ENCODE peak calls at places on chromosomes 13 and 19, in five cellular contexts. Q is tibial artery, B is upper lobe of right lung, A is tibial nerve, U is ovary. W is an unnamed sample.

GRCh38 chr13:31890946-31891345 is 140.6 kb upstream of the FRY start:
- DNase-seq in Q (no peak), B (no peak), A (no peak), U (no peak), W (no peak)

GRCh38 chr19:4473708-4474503 is 1.8 kb downstream of the HDGFL2 start:
- DNase-seq in Q (no peak), B (no peak), A (no peak), U (no peak), W (no peak)

GRCh38 chr13:73338389-73338788 is 279.6 kb downstream of the KLF5 start:
- DNase-seq in Q (no peak), B (no peak), A (no peak), U (no peak), W (no peak)

GRCh38 chr13:99553033-99553432 is 51.8 kb downstream of the TM9SF2 start:
- DNase-seq in Q (no peak), B (no peak), A (no peak), U (no peak), W (no peak)

GRCh38 chr19:30667227-30667626 is 295.0 kb downstream of the ZNF536 start:
- DNase-seq in Q (no peak), B (no peak), A (no peak), U (no peak), W (no peak)

GRCh38 chr19:34288381-34288780 is 34.0 kb downstream of the GARRE1 start:
- DNase-seq in Q (no peak), B (no peak), A (no peak), U (no peak), W (no peak)

GRCh38 chr13:102236341-102236740 is 165.5 kb downstream of the FGF14 start:
- DNase-seq in Q (no peak), B (no peak), A (no peak), U (no peak), W (no peak)

GRCh38 chr19:37329686-37330085 is 41.2 kb upstream of the ZNF527 start:
- DNase-seq in Q (no peak), B (no peak), A (no peak), U (no peak), W (no peak)

GRCh38 chr19:50992666-50993035 is 8.8 kb downstream of the KLK8 start:
- DNase-seq in Q (no peak), B (no peak), A (no peak), U (no peak), W (no peak)

GRCh38 chr13:33441015-33441414 is 155.5 kb upstream of the STARD13 start:
- DNase-seq in Q (no peak), B (no peak), A (peak), U (no peak), W (no peak)

GRCh38 chr19:29676586-29676985 is 11.3 kb downstream of the PLEKHF1 start:
- DNase-seq in Q (no peak), B (peak), A (no peak), U (no peak), W (peak)

GRCh38 chr13:27283906-27284523 is 13.4 kb downstream of the RASL11A start:
- DNase-seq in Q (peak), B (no peak), A (no peak), U (no peak), W (no peak)

GRCh38 chr19:37551123-37551993 is 43.2 kb downstream of the ZNF571 start:
- DNase-seq in Q (no peak), B (no peak), A (no peak), U (no peak), W (no peak)

GRCh38 chr19:48654299-48655059 is 8.5 kb upstream of the CA11 start:
- DNase-seq in Q (no peak), B (no peak), A (no peak), U (no peak), W (no peak)

GRCh38 chr13:43445651-43446050 is 341.1 kb downstream of the ENOX1 start:
- DNase-seq in Q (no peak), B (no peak), A (no peak), U (no peak), W (no peak)

GRCh38 chr19:31356587-31357314 is 7.5 kb upstream of the TSHZ3 start:
- DNase-seq in Q (no peak), B (peak), A (no peak), U (no peak), W (peak)

GRCh38 chr13:104953588-104953987 is 1581.9 kb downstream of the EFNB2 start:
- DNase-seq in Q (no peak), B (no peak), A (no peak), U (no peak), W (no peak)

GRCh38 chr13:29758591-29759114 is 91.8 kb downstream of the UBL3 start:
- DNase-seq in Q (no peak), B (peak), A (no peak), U (no peak), W (peak)

GRCh38 chr19:3980353-3981251 is 4.7 kb downstream of the EEF2 start:
- DNase-seq in Q (no peak), B (no peak), A (no peak), U (peak), W (no peak)

GRCh38 chr13:109764474-109765292 is 21.7 kb downstream of the IRS2 start:
- DNase-seq in Q (no peak), B (no peak), A (no peak), U (no peak), W (peak)

GRCh38 chr19:27753622-27754021 is 1459.3 kb downstream of the UQCRFS1 start:
- DNase-seq in Q (peak), B (no peak), A (no peak), U (no peak), W (no peak)

GRCh38 chr13:109412232-109412935 is 374.0 kb downstream of the IRS2 start:
- DNase-seq in Q (no peak), B (no peak), A (no peak), U (peak), W (peak)

GRCh38 chr19:31337007-31337914 is 12.0 kb downstream of the TSHZ3 start:
- DNase-seq in Q (no peak), B (no peak), A (no peak), U (no peak), W (no peak)

GRCh38 chr19:13986348-13986904 is 19.7 kb downstream of the RFX1 start:
- DNase-seq in Q (peak), B (peak), A (peak), U (peak), W (peak)

GRCh38 chr13:38702609-38703008 is 15.7 kb downstream of the FREM2 start:
- DNase-seq in Q (no peak), B (no peak), A (no peak), U (no peak), W (no peak)

GRCh38 chr19:13089139-13089856 is 13.4 kb downstream of the LYL1 start:
- DNase-seq in Q (no peak), B (no peak), A (no peak), U (peak), W (no peak)

GRCh38 chr13:88014527-88014926 is 343.4 kb downstream of the SLITRK5 start:
- DNase-seq in Q (no peak), B (no peak), A (no peak), U (no peak), W (no peak)

GRCh38 chr13:98041081-98041820 is 87.8 kb downstream of the IPO5 start:
- DNase-seq in Q (no peak), B (no peak), A (no peak), U (no peak), W (no peak)

GRCh38 chr13:112256716-112257497 is 119.2 kb upstream of the SPACA7 start:
- DNase-seq in Q (no peak), B (no peak), A (no peak), U (no peak), W (no peak)

GRCh38 chr19:19138110-19138981 is at the start of gene TMEM161A:
- DNase-seq in Q (peak), B (peak), A (peak), U (peak), W (peak)
- H3K27ac ChIP-seq in Q (peak), B (peak), A (peak), U (no peak), W (peak)

GRCh38 chr19:32824136-32824835 is 45.3 kb downstream of the SLC7A9 start:
- DNase-seq in Q (no peak), B (no peak), A (no peak), U (no peak), W (no peak)
- H3K4me3 ChIP-seq in Q (no peak), B (no peak), A (no peak), U (no peak), W (no peak)

DNA sequence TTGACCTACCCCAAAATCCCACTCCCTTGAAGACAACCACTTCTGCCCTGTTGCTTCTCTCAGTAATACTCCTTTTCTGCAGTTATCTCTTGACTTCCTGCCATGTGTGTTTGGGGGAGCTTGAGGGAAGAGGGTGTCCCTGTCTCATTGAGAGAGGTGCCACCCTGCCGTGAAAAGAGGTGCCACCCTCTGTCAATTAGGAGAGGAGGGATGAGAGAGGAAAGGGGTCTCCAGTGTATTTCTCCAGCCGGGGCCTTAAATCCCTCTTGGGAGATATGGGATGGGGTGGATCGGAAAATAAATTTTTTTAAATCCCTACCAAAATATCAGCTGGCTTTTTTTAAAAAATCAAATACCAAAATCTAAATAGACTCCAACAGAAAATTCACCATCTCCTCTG is 16.5 kb downstream of the PLD3 start:
- DNase-seq in Q (no peak), B (no peak), A (no peak), U (no peak), W (no peak)
- H3K27ac ChIP-seq in Q (no peak), B (no peak), A (no peak), U (no peak), W (no peak)

GRCh38 chr19:17528610-17529009 is 17.2 kb downstream of the PGLS start:
- DNase-seq in Q (no peak), B (no peak), A (no peak), U (no peak), W (no peak)

GRCh38 chr19:17525141-17525540 is 13.7 kb downstream of the PGLS start:
- DNase-seq in Q (no peak), B (no peak), A (no peak), U (no peak), W (no peak)

GRCh38 chr19:17529239-17530158 is 18.1 kb downstream of the PGLS start:
- DNase-seq in Q (no peak), B (no peak), A (no peak), U (no peak), W (no peak)

GRCh38 chr19:17526922-17527321 is 15.5 kb downstream of the PGLS start:
- DNase-seq in Q (no peak), B (no peak), A (no peak), U (no peak), W (no peak)

DNA sequence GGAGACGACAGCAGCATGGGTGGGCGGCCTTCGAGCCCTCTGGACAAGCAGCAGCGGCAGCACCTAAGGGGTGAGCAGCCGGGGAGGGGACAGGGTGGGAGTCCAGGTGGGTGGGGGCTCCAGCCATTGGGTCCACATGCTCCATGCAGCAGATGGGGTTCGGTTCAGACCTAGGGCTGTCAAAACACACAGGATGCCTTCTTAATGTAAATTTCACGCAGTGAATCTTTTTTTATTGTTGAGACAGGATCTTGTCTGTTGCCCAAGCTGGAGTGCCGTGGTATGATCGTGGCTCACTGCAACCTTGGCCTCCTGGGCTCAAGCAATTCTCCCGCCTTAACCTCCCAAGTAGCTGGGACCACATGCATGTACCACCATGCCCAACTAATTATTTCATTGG is 15.9 kb downstream of the PGLS start:
- DNase-seq in Q (no peak), B (no peak), A (no peak), U (no peak), W (no peak)
- H3K4me3 ChIP-seq in Q (no peak), B (no peak), A (no peak), U (no peak), W (no peak)

GRCh38 chr13:79538757-79539156 is 57.8 kb downstream of the NDFIP2 start:
- DNase-seq in Q (no peak), B (no peak), A (no peak), U (no peak), W (no peak)

GRCh38 chr13:79541426-79542049 is 60.6 kb downstream of the NDFIP2 start:
- DNase-seq in Q (no peak), B (no peak), A (peak), U (no peak), W (no peak)

GRCh38 chr13:79534596-79534995 is 53.6 kb downstream of the NDFIP2 start:
- DNase-seq in Q (no peak), B (no peak), A (no peak), U (no peak), W (no peak)

GRCh38 chr13:79543883-79544282 is 62.9 kb downstream of the NDFIP2 start:
- DNase-seq in Q (no peak), B (no peak), A (no peak), U (no peak), W (no peak)

DNA sequence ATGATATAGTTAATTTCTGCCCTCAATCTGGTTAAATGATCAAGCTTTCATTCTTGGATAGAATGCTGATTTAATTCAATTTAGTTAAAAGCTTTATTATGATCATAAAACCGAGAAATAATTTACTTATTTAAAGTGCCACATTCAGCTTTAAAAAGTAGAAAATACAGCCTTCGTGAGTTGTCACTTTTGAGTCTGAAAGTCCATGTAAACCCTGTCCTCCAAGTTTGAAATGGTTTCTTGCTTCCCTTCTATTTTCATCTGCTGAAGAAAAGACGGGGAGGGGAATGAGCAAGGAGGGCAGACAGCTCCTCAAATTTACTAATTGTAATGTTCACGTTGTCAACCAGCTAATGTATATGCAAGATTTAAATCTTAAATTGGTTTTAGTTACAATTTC is 59.5 kb downstream of the NDFIP2 start:
- DNase-seq in Q (no peak), B (no peak), A (no peak), U (no peak), W (no peak)
- H3K27ac ChIP-seq in Q (no peak), B (no peak), A (no peak), U (no peak), W (no peak)

GRCh38 chr19:55179570-55180484 is at the start of gene SYT5:
- DNase-seq in Q (no peak), B (no peak), A (no peak), U (no peak), W (no peak)
- H3K4me3 ChIP-seq in Q (peak), B (peak), A (no peak), U (no peak), W (peak)

DNA sequence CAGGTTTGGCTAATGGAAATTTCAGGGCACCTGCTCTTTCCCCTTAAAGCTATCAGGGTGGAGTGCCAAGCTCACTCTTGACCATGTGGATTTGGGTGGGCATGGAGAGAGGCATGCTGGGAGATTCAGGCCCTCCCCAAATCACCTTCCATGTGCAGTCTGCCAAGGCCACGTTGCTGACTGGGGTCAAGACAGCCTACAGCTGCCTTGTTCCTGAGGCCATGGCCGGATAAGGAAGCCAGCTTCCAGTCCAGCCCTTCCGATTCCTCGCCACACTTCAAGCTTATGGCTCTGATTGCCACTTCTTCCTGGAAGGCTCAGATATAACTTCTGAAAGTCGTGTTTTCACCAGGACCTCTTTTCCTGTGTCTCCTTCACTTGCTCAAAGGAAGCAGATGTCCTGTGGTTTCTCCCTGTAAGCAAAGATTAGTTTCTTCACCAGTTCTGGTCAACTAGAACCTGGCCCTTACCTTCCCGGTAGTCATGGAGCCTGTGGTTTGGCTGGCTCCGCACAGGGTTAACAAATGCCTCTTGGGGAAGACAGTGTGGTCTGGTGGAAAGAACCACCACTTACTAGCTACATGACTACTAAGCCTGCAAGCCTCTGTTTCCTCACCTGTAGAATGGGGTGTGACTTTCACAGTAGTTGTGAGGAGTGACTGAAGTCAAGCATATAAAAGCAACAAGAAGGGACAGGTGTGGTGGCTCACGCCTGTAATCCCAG is 16.1 kb upstream of the TPT1 start:
- DNase-seq in Q (no peak), B (no peak), A (no peak), U (no peak), W (no peak)
- H3K27ac ChIP-seq in Q (no peak), B (no peak), A (no peak), U (no peak), W (no peak)